ENCODE peak calls at places on chromosomes 1 and 21, in eight cellular contexts. F is IMR-90, H is body of pancreas, Q is A549, I is stomach, W is endothelial cell of umbilical vein, U is uterus, D is transverse colon. C is an unnamed sample.

GRCh38 chr1:234109840-234110239 is 205.4 kb downstream of the SLC35F3 start:
- DNase-seq in F (no peak), H (no peak), Q (no peak), I (no peak), W (no peak), U (no peak), D (no peak), C (no peak)

GRCh38 chr21:33070921-33071877 is 1.3 kb downstream of the OLIG1 start:
- DNase-seq in F (no peak), H (no peak), Q (no peak), I (no peak), W (no peak), U (no peak), D (no peak), C (no peak)

GRCh38 chr1:235021321-235021720 is 107.3 kb downstream of the TOMM20 start:
- DNase-seq in F (no peak), H (no peak), Q (no peak), I (no peak), W (no peak), U (peak; percentile 18), D (no peak), C (no peak)

GRCh38 chr1:46072975-46073374 is 59.5 kb downstream of the PIK3R3 start:
- DNase-seq in F (no peak), H (no peak), Q (no peak), I (no peak), W (no peak), U (no peak), D (no peak), C (no peak)

GRCh38 chr1:8652607-8653046 is 164.8 kb downstream of the RERE start:
- DNase-seq in F (no peak), H (no peak), Q (no peak), I (no peak), W (no peak), U (no peak), D (no peak), C (no peak)

GRCh38 chr21:37231671-37232070 is 35.5 kb downstream of the VPS26C start:
- DNase-seq in F (no peak), H (no peak), Q (no peak), I (no peak), W (no peak), U (no peak), D (no peak), C (no peak)

GRCh38 chr1:39623053-39623452 is 16.4 kb downstream of the HEYL start:
- DNase-seq in F (no peak), H (peak; percentile 69), Q (no peak), I (no peak), W (no peak), U (no peak), D (no peak), C (peak; percentile 89)

GRCh38 chr1:87956072-87956471 is 627.4 kb downstream of the LMO4 start:
- DNase-seq in F (peak; percentile 98), H (no peak), Q (peak; percentile 37), I (no peak), W (peak; percentile 4), U (peak; percentile 33), D (no peak), C (peak; percentile 29)

GRCh38 chr1:205602118-205602517 is 29.7 kb downstream of the ELK4 start:
- DNase-seq in F (no peak), H (no peak), Q (no peak), I (no peak), W (peak; percentile 35), U (no peak), D (no peak), C (no peak)

GRCh38 chr1:204544321-204544720 is 28.1 kb downstream of the MDM4 start:
- DNase-seq in F (peak; percentile 54), H (no peak), Q (no peak), I (no peak), W (peak; percentile 41), U (no peak), D (no peak), C (no peak)

GRCh38 chr1:184387069-184387870 is 441 bp downstream of the C1orf21 start:
- DNase-seq in F (peak; percentile 28), H (peak; percentile 39), Q (no peak), I (no peak), W (peak; percentile 6), U (peak; percentile 46), D (peak; percentile 41), C (peak; percentile 63)

GRCh38 chr1:78526496-78526895 is 35.7 kb downstream of the PTGFR start:
- DNase-seq in F (no peak), H (no peak), Q (no peak), I (no peak), W (no peak), U (no peak), D (no peak), C (no peak)
- H3K4me1 ChIP-seq in F (no peaks in the 10 kb centered on the region), H (no peaks in the 10 kb centered on the region), Q (no peaks in the 10 kb centered on the region), I (no peaks in the 10 kb centered on the region), W (no peaks in the 10 kb centered on the region), U (no peaks in the 10 kb centered on the region), D (no peaks in the 10 kb centered on the region), C (no peaks in the 10 kb centered on the region)

GRCh38 chr1:1080951-1081310 is 6.8 kb upstream of the RNF223 start:
- DNase-seq in F (no peak), H (no peak), Q (no peak), I (no peak), W (no peak), U (no peak), D (peak; percentile 10), C (no peak)

GRCh38 chr1:1081311-1082238 is 7.5 kb upstream of the RNF223 start:
- DNase-seq in F (no peak), H (peak; percentile 1), Q (no peak), I (peak; percentile 21), W (no peak), U (no peak), D (peak; percentile 6), C (no peak)

GRCh38 chr1:1082239-1083180 is 8.4 kb upstream of the RNF223 start:
- DNase-seq in F (no peak), H (no peak), Q (no peak), I (peak; percentile 24), W (no peak), U (no peak), D (peak; percentile 6), C (peak; percentile 64)

GRCh38 chr1:1079408-1080121 is 5.5 kb upstream of the RNF223 start:
- DNase-seq in F (peak; percentile 90), H (peak; percentile 87), Q (peak; percentile 64), I (peak; percentile 77), W (peak; percentile 59), U (peak; percentile 67), D (peak; percentile 70), C (peak; percentile 56)

DNA sequence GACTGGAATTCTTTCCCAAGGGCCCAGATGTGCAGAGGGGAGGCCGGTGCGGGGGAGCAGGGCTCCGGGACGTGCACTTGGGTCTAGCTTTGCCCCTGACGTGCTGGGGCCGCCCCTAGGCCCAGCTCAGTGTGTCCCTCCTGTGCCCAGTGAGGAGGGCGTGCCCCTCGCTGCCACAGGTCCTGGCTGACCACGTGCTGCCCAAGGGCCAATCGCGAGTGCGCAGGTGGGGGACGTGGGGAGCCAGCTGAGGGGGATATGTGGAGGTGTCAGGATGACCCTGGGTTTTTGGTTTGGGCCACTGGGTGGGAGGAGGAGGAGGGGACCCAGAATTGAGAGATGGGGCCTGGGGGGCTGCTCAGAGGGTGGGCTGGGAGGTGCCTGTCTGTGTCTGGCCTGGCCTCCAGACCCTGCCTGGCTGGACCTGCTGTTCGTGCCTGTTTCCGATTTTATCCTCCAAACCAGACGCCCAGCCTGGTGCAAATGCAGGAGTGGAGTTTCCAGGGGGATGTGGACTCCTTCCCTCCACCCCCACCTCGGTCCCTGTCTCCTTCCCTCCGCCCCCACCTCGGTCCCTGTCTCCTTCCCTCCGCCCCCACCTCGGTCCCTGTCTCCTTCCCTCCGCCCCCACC is 6.1 kb upstream of the RNF223 start:
- DNase-seq in F (peak; percentile 33), H (peak; percentile 59), Q (peak; percentile 75), I (peak; percentile 52), W (peak; percentile 34), U (no peak), D (peak; percentile 67), C (peak; percentile 70)
- TF ChIP-seq POLR2A in F (no peak), H (no peak), Q (peak; percentile 18), I (no peak), W (no peak), U (no peak), D (no peak), C (no peak)

GRCh38 chr1:54186056-54186455 is 13.8 kb downstream of the CYB5RL start:
- DNase-seq in F (no peak), H (no peak), Q (no peak), I (no peak), W (no peak), U (no peak), D (no peak), C (no peak)

GRCh38 chr1:54193453-54193852 is 6.4 kb downstream of the CYB5RL start:
- DNase-seq in F (no peak), H (no peak), Q (no peak), I (no peak), W (no peak), U (no peak), D (no peak), C (no peak)

GRCh38 chr1:54188291-54188690 is 11.5 kb downstream of the CYB5RL start:
- DNase-seq in F (peak; percentile 56), H (no peak), Q (no peak), I (no peak), W (no peak), U (no peak), D (no peak), C (no peak)

GRCh38 chr1:54191525-54191924 is 8.3 kb downstream of the CYB5RL start:
- DNase-seq in F (no peak), H (no peak), Q (no peak), I (no peak), W (no peak), U (no peak), D (no peak), C (no peak)

DNA sequence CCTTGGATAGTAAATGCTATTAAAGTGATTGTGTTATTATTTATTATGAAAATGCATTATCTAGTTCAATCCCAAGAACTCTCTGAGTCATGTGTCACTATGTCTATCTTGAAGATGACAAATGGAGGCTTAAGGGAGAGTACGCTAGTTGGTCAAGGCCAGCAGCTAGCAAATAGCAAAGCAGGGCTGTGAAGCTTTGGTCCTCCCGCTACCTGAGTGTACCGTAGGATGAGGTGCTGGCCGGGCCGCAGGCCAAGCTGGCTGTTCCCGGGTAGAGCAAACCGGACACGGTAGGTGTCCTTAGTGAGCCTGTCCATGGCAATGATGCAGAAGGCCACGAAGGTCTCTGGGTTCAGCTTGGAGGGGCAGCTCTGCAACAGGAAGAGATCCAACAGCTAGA is 9.3 kb downstream of the CYB5RL start:
- DNase-seq in F (no peak), H (no peak), Q (no peak), I (no peak), W (no peak), U (no peak), D (no peak), C (no peak)
- H3K4me1 ChIP-seq in F (peaks cover 1% of the 10 kb centered on the region), H (no peaks in the 10 kb centered on the region), Q (no peaks in the 10 kb centered on the region), I (no peaks in the 10 kb centered on the region), W (no peaks in the 10 kb centered on the region), U (no peaks in the 10 kb centered on the region), D (no peaks in the 10 kb centered on the region), C (no peaks in the 10 kb centered on the region)

GRCh38 chr1:16017461-16018303 is at the start of gene HSPB7:
- DNase-seq in F (peak; percentile 52), H (peak; percentile 59), Q (no peak), I (peak; percentile 81), W (no peak), U (peak; percentile 96), D (peak; percentile 69), C (peak; percentile 92)
- TF ChIP-seq POLR2A in F (no peak), H (no peak), Q (no peak), I (no peak), W (no peak), U (peak; percentile 58), D (peak; percentile 59), C (peak; percentile 93)

C was measured in heart left ventricle.